ENCODE peak calls at places on chromosomes 13 and 19, in ten cellular contexts. M is stomach; H is A549; V is heart right ventricle; W is thoracic aorta; B is Panc1; X is OCI-LY7; S is upper lobe of right lung; I is hepatocyte; G is CD4-positive, alpha-beta memory T cell. P is an unnamed sample. For H3K9me3, the result is how much of the 10 kb centered on the place peaks cover.

GRCh38 chr13:74288361-74288911 is 154.2 kb upstream of the KLF12 start:
- DNase-seq in X (peak), V (peak), S (peak), B (no peak), H (no peak), W (no peak), M (peak), I (peak), G (peak), P (peak)

GRCh38 chr19:35975608-35976214 is 19.3 kb upstream of the SDHAF1 start:
- DNase-seq in I (peak), X (no peak), W (no peak), G (no peak), M (no peak), S (no peak), B (no peak), V (no peak), H (peak), P (no peak)

GRCh38 chr19:35000647-35001501 is 751 bp downstream of the GRAMD1A start:
- DNase-seq in I (peak), X (peak), S (no peak), G (peak), B (no peak), V (no peak), H (peak), M (no peak), W (no peak), P (peak)

GRCh38 chr13:94205896-94206295 is 273.6 kb downstream of the DCT start:
- DNase-seq in I (no peak), X (no peak), G (no peak), V (no peak), B (no peak), H (no peak), M (no peak), S (no peak), W (no peak), P (no peak)

GRCh38 chr19:38266981-38267597 is 2.7 kb downstream of the SPINT2 start:
- DNase-seq in M (no peak), I (peak), H (peak), S (no peak), X (no peak), G (no peak), W (no peak), B (no peak), V (no peak), P (no peak)

GRCh38 chr19:47848871-47849473 is 10.1 kb upstream of the TPRX2 start:
- DNase-seq in V (no peak), H (peak), W (no peak), M (no peak), X (no peak), S (peak), I (peak), B (no peak), G (no peak), P (peak)

GRCh38 chr13:80339578-80339840 is 1.4 kb downstream of the SPRY2 start:
- DNase-seq in X (no peak), B (no peak), G (no peak), S (no peak), W (no peak), H (no peak), I (no peak), M (no peak), V (no peak), P (no peak)

GRCh38 chr13:59415498-59415897 is 748.2 kb downstream of the DIAPH3 start:
- DNase-seq in B (no peak), G (no peak), H (no peak), I (no peak), V (no peak), W (no peak), X (no peak), S (no peak), M (no peak), P (no peak)

GRCh38 chr13:50123862-50124535 is 108.8 kb downstream of the KCNRG start:
- DNase-seq in B (no peak), S (peak), H (peak), W (peak), X (no peak), I (peak), G (peak), V (peak), M (peak), P (peak)

GRCh38 chr13:100664171-100664900 is 10.3 kb downstream of the TMTC4 start:
- DNase-seq in X (no peak), S (no peak), G (no peak), H (no peak), B (no peak), M (no peak), W (no peak), V (no peak), I (no peak), P (no peak)

GRCh38 chr13:52804202-52804641 is 44.2 kb downstream of the PCDH8 start:
- DNase-seq in M (no peak), W (no peak), V (no peak), S (no peak), H (no peak), X (no peak), G (no peak), I (no peak), B (no peak), P (no peak)

GRCh38 chr13:40982772-40983171 is 36.3 kb downstream of the ELF1 start:
- DNase-seq in G (peak), V (peak), X (peak), B (no peak), S (no peak), M (no peak), I (peak), W (no peak), H (no peak), P (no peak)

GRCh38 chr13:109156181-109156935 is 526.9 kb downstream of the MYO16 start:
- DNase-seq in B (peak), M (no peak), I (no peak), V (peak), X (no peak), W (no peak), G (no peak), S (peak), H (no peak), P (no peak)

GRCh38 chr19:10321417-10321797 is 5.6 kb upstream of the FDX2 start:
- DNase-seq in B (no peak), S (no peak), W (no peak), V (no peak), M (no peak), X (no peak), G (no peak), H (no peak), I (no peak), P (no peak)

GRCh38 chr13:20847298-20847697 is 55.2 kb downstream of the XPO4 start:
- DNase-seq in I (no peak), S (no peak), X (no peak), H (no peak), M (no peak), W (no peak), G (no peak), B (no peak), V (no peak), P (no peak)

GRCh38 chr19:10552596-10553053 is 8.9 kb downstream of the ATG4D start:
- DNase-seq in H (peak), S (no peak), M (no peak), G (no peak), I (no peak), W (no peak), B (no peak), X (peak), V (no peak), P (no peak)

GRCh38 chr13:23547000-23547590 is 23.1 kb upstream of the TNFRSF19 start:
- DNase-seq in B (no peak), X (no peak), H (no peak), V (peak), S (no peak), G (no peak), I (peak), M (no peak), W (no peak), P (no peak)

GRCh38 chr19:32287811-32288227 is 57.6 kb upstream of the ZNF507 start:
- DNase-seq in B (peak), S (peak), G (no peak), M (peak), V (peak), W (peak), I (peak), X (peak), H (peak), P (no peak)

GRCh38 chr19:8881512-8881911 is 49.3 kb downstream of the MBD3L1 start:
- DNase-seq in I (no peak), V (no peak), S (no peak), M (no peak), G (no peak), X (no peak), H (no peak), W (no peak), B (no peak), P (no peak)

GRCh38 chr19:8880864-8881488 is 48.8 kb downstream of the MBD3L1 start:
- DNase-seq in G (no peak), M (no peak), W (no peak), I (no peak), H (no peak), V (no peak), B (no peak), S (no peak), X (no peak), P (no peak)

GRCh38 chr19:8887364-8887763 is 55.2 kb downstream of the MBD3L1 start:
- DNase-seq in W (no peak), X (no peak), I (no peak), H (no peak), G (no peak), V (no peak), B (no peak), M (no peak), S (no peak), P (no peak)

GRCh38 chr19:8890260-8890659 is 58.1 kb downstream of the MBD3L1 start:
- DNase-seq in S (no peak), I (no peak), H (no peak), B (no peak), W (no peak), X (no peak), G (no peak), V (no peak), M (no peak), P (no peak)

DNA sequence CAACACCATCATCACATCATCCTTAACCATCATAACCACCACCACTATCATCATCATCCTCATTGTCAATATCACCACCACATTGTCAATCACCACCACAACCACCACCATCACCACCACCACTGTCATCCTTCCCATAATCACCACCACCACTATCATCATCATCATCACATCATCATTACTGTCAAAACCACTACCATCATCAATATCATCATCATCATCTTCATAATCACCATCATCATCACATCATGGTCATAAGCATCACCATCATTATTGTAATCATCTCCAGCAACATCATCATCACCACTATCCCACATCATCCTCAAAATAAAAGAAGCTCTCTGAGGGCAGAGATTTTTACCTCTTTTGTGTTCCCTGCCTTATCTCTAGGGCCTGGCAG is 52.2 kb downstream of the MBD3L1 start:
- DNase-seq in I (no peak), M (no peak), B (no peak), S (no peak), W (no peak), V (no peak), G (no peak), H (no peak), X (no peak), P (no peak)
- H3K9me3 ChIP-seq in I (under half), M (under half), B (under half), S (under half), W (under half), V (under half), G (under half), H (under half), X (under half), P (under half)

GRCh38 chr19:58042709-58043340 is 9.0 kb downstream of the ZSCAN1 start:
- DNase-seq in M (no peak), G (no peak), H (no peak), X (no peak), W (no peak), I (no peak), V (no peak), S (no peak), B (no peak), P (no peak)
- H3K9me3 ChIP-seq in M (half or more), G (under half), H (half or more), X (under half), W (under half), I (under half), V (half or more), S (under half), B (under half), P (half or more)

GRCh38 chr19:391726-392374 is 17.1 kb downstream of the C2CD4C start:
- DNase-seq in V (no peak), I (no peak), B (no peak), W (no peak), X (no peak), M (no peak), S (peak), G (no peak), H (no peak), P (no peak)
- H3K9me3 ChIP-seq in V (under half), I (under half), B (under half), W (under half), X (under half), M (under half), S (under half), G (under half), H (under half), P (under half)

DNA sequence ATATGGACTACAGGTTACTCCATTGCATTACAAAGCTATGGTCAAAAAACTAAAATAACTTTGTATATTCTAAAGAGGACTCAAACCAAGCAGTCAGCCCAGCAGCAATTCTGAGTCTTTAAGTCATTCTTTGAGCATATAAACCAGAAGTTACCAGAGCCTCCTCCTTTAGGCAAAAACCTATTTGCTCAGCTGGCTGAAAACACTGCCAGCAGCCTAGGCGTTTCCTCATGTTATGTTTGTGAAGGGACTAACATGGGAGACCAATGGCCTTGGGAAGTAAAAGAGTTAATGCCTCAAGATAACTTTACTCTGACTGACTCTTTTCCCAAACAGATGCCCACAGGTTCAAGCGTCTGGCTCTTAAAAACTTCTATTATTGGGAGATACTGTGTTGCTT is 45.3 kb downstream of the ZNF626 start:
- DNase-seq in V (no peak), S (no peak), W (no peak), I (no peak), G (no peak), H (no peak), M (no peak), X (no peak), B (no peak), P (no peak)
- H3K9me3 ChIP-seq in V (half or more), S (under half), W (under half), I (under half), G (under half), H (under half), M (half or more), X (under half), B (under half), P (under half)

DNA sequence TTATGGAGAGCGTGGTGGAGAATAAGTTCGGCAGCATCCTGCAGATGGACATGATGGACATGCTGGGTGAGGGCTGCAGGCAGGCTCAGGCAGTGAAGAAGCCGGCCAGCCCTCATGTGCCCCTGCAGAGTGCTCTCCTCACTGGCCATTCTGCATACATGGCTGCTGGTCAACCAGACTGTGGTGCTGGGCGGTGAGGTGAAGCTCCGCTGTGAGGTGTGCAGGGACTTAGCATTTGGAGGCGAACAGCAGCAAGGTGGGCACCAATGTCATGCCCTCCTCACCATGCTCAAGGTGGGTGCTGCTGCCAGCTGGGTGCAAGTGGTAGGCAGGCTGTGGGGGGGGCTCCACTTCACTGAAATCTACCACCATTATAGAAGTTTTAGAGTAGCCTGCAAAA is 5.7 kb upstream of the ZNF492 start:
- DNase-seq in G (no peak), S (no peak), M (no peak), H (no peak), V (no peak), I (no peak), W (no peak), X (no peak), B (no peak), P (no peak)
- H3K9me3 ChIP-seq in G (under half), S (under half), M (half or more), H (under half), V (under half), I (under half), W (under half), X (under half), B (under half), P (under half)

DNA sequence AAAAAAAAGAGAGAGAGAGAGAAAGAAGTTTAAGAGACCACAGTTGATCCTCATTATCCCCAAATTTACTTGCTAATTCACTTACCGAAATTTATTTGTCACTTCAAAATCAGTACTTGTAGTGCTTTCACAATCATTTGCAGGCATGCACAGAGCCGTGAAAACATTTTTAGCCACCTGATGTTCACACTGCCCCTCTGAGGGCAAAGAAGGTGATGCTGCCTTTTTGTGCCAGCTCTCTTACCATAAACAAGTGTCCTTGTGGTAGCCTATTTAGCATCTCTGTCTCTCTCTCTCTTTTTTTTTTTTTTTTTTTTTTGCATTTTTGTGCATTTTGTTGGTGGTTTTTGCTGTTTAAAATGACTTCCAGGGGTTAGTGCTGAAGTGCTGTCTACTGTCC is 24.0 kb upstream of the CASP14 start:
- DNase-seq in I (no peak), V (no peak), M (no peak), B (no peak), S (no peak), H (peak), W (no peak), X (peak), G (no peak), P (no peak)
- H3K9me3 ChIP-seq in I (under half), V (under half), M (under half), B (under half), S (under half), H (under half), W (under half), X (under half), G (under half), P (under half)

GRCh38 chr19:57552432-57552831 is 7.2 kb downstream of the ZNF550 start:
- DNase-seq in S (no peak), V (no peak), W (no peak), X (no peak), M (no peak), I (no peak), H (no peak), B (no peak), G (no peak), P (no peak)
- H3K9me3 ChIP-seq in S (under half), V (half or more), W (half or more), X (under half), M (half or more), I (under half), H (half or more), B (under half), G (under half), P (half or more)

DNA sequence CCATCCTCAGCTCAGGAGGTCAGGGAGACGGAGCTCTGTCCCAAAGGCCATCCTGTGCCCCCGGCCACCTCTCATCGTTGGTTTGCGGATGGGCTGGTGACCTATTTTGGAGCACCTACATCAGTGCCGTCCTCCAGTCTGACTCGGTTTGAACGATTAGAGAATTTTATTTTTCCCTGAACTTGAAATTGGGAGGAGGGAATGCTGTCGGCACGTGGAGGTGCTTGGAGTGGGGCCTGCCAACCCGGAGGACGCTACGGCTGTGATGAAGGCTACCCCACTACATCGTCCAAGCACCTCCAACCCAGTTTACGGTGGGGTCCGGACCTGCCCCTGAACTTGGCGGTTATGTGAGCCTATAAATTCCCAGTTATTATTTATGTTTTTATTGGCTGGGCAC is 3.0 kb upstream of the ZNF554 start:
- DNase-seq in G (no peak), I (no peak), V (no peak), W (no peak), M (no peak), X (no peak), H (no peak), S (no peak), B (no peak), P (no peak)
- H3K9me3 ChIP-seq in G (under half), I (under half), V (under half), W (under half), M (under half), X (under half), H (under half), S (under half), B (under half), P (under half)

DNA sequence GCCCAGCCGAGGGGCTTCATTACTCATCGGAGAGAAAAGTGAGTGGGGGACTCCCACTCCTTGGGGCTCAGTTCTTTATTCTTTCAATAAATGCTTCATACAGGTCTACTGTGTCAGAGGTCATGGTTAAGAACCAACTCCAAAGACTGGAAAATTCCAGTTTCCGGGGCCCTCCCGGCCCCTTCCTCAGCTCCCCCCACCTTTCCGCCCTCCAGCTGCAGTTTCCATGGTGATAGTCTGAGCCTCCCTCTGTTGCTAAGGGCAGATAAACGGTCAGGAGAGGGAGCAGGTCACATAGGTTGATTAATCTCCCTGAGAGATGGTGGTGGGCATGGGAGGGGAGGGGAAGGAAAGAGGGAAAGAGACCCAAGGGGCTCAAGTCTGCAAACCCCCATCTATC is 131.5 kb upstream of the USP29 start:
- DNase-seq in M (no peak), X (no peak), B (no peak), I (no peak), W (no peak), G (no peak), V (no peak), S (no peak), H (no peak), P (no peak)
- H3K9me3 ChIP-seq in M (half or more), X (under half), B (under half), I (under half), W (under half), G (under half), V (under half), S (under half), H (half or more), P (under half)

P was measured in CD4-positive, alpha-beta T cell.